ENCODE peak calls at places on chromosomes 16 and 17, in four cellular contexts. One of them, this sample, is unnamed.

GRCh38 chr17:5047446-5047845 is 12.2 kb upstream of the SLC52A1 start:
- DNase-seq in HT-29: no peak
- DNase-seq in ACHN: no peak
- DNase-seq in psoas muscle: no peak
- DNase-seq in this sample: no peak

GRCh38 chr17:42347198-42347597 is 41.0 kb downstream of the STAT3 start:
- DNase-seq in HT-29: peak
- DNase-seq in ACHN: peak
- DNase-seq in psoas muscle: peak
- DNase-seq in this sample: no peak

GRCh38 chr17:17590883-17591407 is 563 bp downstream of the PEMT start:
- DNase-seq in HT-29: no peak
- DNase-seq in ACHN: no peak
- DNase-seq in psoas muscle: no peak
- DNase-seq in this sample: no peak

GRCh38 chr17:40360091-40360490 is 4.4 kb downstream of the GJD3 start:
- DNase-seq in HT-29: no peak
- DNase-seq in ACHN: no peak
- DNase-seq in psoas muscle: no peak
- DNase-seq in this sample: no peak

GRCh38 chr16:85041184-85041928 is 13.8 kb downstream of the KIAA0513 start:
- DNase-seq in HT-29: no peak
- DNase-seq in ACHN: no peak
- DNase-seq in psoas muscle: no peak
- DNase-seq in this sample: no peak

GRCh38 chr17:14604920-14605599 is 304.2 kb downstream of the HS3ST3B1 start:
- DNase-seq in HT-29: no peak
- DNase-seq in ACHN: no peak
- DNase-seq in psoas muscle: peak
- DNase-seq in this sample: no peak

GRCh38 chr17:76542566-76542971 is 2.7 kb downstream of the PRCD start:
- DNase-seq in HT-29: no peak
- DNase-seq in ACHN: no peak
- DNase-seq in psoas muscle: no peak
- DNase-seq in this sample: no peak

GRCh38 chr16:4317471-4318170 is 1.8 kb downstream of the GLIS2 start:
- DNase-seq in HT-29: peak
- DNase-seq in ACHN: peak
- DNase-seq in psoas muscle: no peak
- DNase-seq in this sample: no peak

GRCh38 chr17:9484789-9485188 is 90.8 kb downstream of the STX8 start:
- DNase-seq in HT-29: no peak
- DNase-seq in ACHN: no peak
- DNase-seq in psoas muscle: no peak
- DNase-seq in this sample: no peak

This sample was measured in SW480.